ENCODE peak calls at places on chromosomes 5 and 9, in five cellular contexts. R, S, B, A and Z are unnamed samples. For H3K36me3 and H3K9me3, the result is how much of the 10 kb centered on the place peaks cover.

GRCh38 chr9:10104796-10105195 is 508.0 kb downstream of the PTPRD start:
- DNase-seq in S (no peak), R (no peak), B (no peak), A (no peak), Z (no peak)

GRCh38 chr9:77533678-77534077 is 114.4 kb downstream of the GNA14 start:
- DNase-seq in R (no peak), B (no peak), S (no peak), A (no peak), Z (no peak)

GRCh38 chr5:53418844-53419243 is 61.6 kb upstream of the FST start:
- DNase-seq in S (no peak), B (no peak), A (peak), R (no peak), Z (no peak)

GRCh38 chr5:89255845-89256463 is 373.0 kb upstream of the MEF2C start:
- DNase-seq in A (peak), S (no peak), B (no peak), R (no peak), Z (no peak)

GRCh38 chr9:76810377-76810957 is 46.2 kb downstream of the PCA3 start:
- DNase-seq in R (no peak), S (no peak), B (peak), A (peak), Z (peak)

GRCh38 chr5:140372971-140373487 is 13.0 kb downstream of the SLC4A9 start:
- DNase-seq in R (peak), B (peak), S (peak), A (peak), Z (peak)

GRCh38 chr9:93261281-93261680 is 77.3 kb downstream of the WNK2 start:
- DNase-seq in R (no peak), B (peak), S (no peak), A (no peak), Z (peak)

GRCh38 chr5:62886603-62887315 is 308.1 kb downstream of the LRRC70 start:
- DNase-seq in R (no peak), S (no peak), A (no peak), B (no peak), Z (no peak)

GRCh38 chr9:83197611-83198010 is 134.7 kb upstream of the RASEF start:
- DNase-seq in S (no peak), R (no peak), A (no peak), B (no peak), Z (no peak)

GRCh38 chr9:84827248-84827786 is 157.8 kb downstream of the NTRK2 start:
- DNase-seq in B (no peak), A (no peak), S (no peak), R (no peak), Z (no peak)

GRCh38 chr5:161085081-161085480 is 233.1 kb upstream of the ATP10B start:
- DNase-seq in R (no peak), S (no peak), B (no peak), A (no peak), Z (no peak)

GRCh38 chr5:157351386-157352089 is 85.6 kb downstream of the CYFIP2 start:
- DNase-seq in A (no peak), S (no peak), R (no peak), B (no peak), Z (no peak)

GRCh38 chr9:14992025-14992424 is 81.8 kb upstream of the FREM1 start:
- DNase-seq in S (no peak), R (no peak), A (peak), B (no peak), Z (no peak)

GRCh38 chr9:92600742-92601261 is 65.0 kb upstream of the ECM2 start:
- DNase-seq in B (no peak), A (peak), R (no peak), S (no peak), Z (no peak)

GRCh38 chr5:67648201-67648671 is 451.6 kb upstream of the CD180 start:
- DNase-seq in S (peak), B (no peak), A (peak), R (peak), Z (no peak)

GRCh38 chr9:127360829-127361228 is 36.1 kb upstream of the SLC2A8 start:
- DNase-seq in B (peak), R (no peak), A (peak), S (no peak), Z (peak)

GRCh38 chr5:16932401-16932800 is 3.7 kb downstream of the MYO10 start:
- DNase-seq in A (no peak), R (no peak), B (no peak), S (no peak), Z (no peak)

GRCh38 chr5:102539598-102539997 is 40.8 kb upstream of the SLCO6A1 start:
- DNase-seq in R (no peak), S (no peak), A (no peak), B (no peak), Z (no peak)

GRCh38 chr9:82488319-82488701 is 499.7 kb downstream of the SPATA31D1 start:
- DNase-seq in S (no peak), B (peak), A (no peak), R (no peak), Z (no peak)

DNA sequence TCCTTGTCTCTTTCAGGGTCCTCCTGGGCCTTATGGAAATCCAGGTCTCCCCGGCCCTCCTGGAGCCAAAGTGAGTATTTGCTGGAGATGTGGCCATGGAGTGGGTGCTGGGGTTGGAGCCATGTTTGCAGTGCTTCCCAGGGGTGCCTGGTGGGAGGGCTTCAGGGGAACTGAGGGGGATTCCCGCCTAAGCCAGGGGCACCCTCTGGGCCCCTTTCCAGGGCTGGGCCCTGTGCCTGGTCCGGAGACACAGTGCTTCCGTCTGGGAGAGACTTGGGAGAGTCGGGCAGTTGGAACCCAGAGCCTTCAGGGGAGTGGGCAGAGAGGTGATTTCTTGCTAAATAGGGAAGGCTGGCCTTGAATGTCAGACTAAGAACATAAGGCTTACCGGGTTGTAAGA is 27.7 kb downstream of the COL27A1 start:
- DNase-seq in A (no peak), R (no peak), S (no peak), B (no peak), Z (no peak)
- H3K36me3 ChIP-seq in A (under half), R (under half), S (under half), B (under half), Z (half or more)

GRCh38 chr5:56422060-56422762 is 189.1 kb upstream of the ANKRD55 start:
- DNase-seq in S (no peak), R (no peak), A (no peak), B (no peak), Z (no peak)
- H3K9me3 ChIP-seq in S (under half), R (under half), A (under half), B (under half), Z (under half)

GRCh38 chr9:136416427-136416826 is 6.0 kb downstream of the PMPCA start:
- DNase-seq in R (no peak), B (no peak), A (peak), S (no peak), Z (no peak)
- H3K36me3 ChIP-seq in R (under half), B (under half), A (under half), S (half or more), Z (half or more)

GRCh38 chr5:151328734-151329133 is 18.6 kb downstream of the SLC36A2 start:
- DNase-seq in R (no peak), S (no peak), A (no peak), B (no peak), Z (no peak)
- H3K9me3 ChIP-seq in R (under half), S (under half), A (under half), B (under half), Z (under half)

DNA sequence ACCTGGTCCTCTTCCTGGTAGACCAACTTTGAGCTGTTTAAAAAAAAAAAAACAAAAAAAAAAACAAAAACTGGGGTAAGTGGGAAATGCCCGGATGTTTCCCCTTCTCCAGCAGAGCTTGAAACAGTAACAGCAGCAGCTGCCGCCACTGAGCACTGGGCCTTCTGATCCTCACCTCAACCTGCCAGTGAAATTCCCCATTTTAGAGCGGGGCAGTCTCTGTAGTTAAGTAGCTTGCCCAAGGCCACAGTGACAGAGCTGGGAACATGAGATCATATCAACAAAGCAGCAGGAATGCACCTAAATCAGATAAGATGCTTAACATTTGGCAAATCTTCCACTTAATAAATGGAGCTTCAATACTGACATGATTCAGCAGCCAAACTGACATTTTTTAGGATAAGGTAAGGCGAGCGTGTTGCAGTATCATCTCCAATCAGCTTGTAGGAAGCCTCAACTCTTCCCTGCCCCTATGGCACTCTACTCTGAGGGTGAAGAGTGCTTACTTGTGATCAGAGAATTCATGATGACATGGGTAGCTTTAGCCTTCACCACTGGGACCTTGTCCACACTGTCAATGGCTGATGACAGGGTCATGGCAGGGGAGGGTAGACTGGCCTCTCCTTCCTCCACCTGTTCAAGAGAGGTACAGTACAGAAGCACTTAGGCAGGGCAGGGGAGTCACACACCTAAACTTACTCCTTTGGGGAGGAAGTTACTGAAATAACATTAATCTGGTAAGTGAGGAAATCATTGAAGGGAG is 9.3 kb downstream of the KIAA1191 start:
- DNase-seq in S (no peak), A (no peak), B (no peak), R (no peak), Z (no peak)
- H3K36me3 ChIP-seq in S (half or more), A (half or more), B (half or more), R (under half), Z (half or more)